ENCODE peak calls at places on chromosomes 16 and 17, in seven cellular contexts. U is Caco-2; C is Calu3; S is CD4-positive, alpha-beta T cell; R is GM10248; N is bronchial epithelial cell; P is endothelial cell. W is an unnamed sample.
A peak's percentile ranks its signal among the peaks of the same experiment; 100 is the strongest.

GRCh38 chr17:72254808-72255449 is 134.1 kb downstream of the SOX9 start:
- DNase-seq in U (no peak), C (no peak), S (no peak), R (no peak), N (peak; percentile 62), P (no peak), W (no peak)

GRCh38 chr16:381788-382717 is at the start of gene PGAP6:
- DNase-seq in U (peak; percentile 80), C (peak; percentile 86), S (no peak), R (peak; percentile 94), N (no peak), P (peak; percentile 62), W (peak; percentile 70)

GRCh38 chr16:83356266-83356665 is 451.5 kb upstream of the HSBP1 start:
- DNase-seq in U (peak; percentile 64), C (peak; percentile 28), S (no peak), R (peak; percentile 37), N (peak; percentile 76), P (peak; percentile 25), W (peak; percentile 35)

GRCh38 chr17:38403491-38403890 is 24.8 kb upstream of the ARHGAP23 start:
- DNase-seq in U (peak; percentile 22), C (no peak), S (no peak), R (no peak), N (peak; percentile 17), P (no peak), W (no peak)

GRCh38 chr16:71626018-71626857 is at the start of gene MARVELD3:
- DNase-seq in U (peak; percentile 99), C (peak; percentile 99), S (peak; percentile 11), R (peak; percentile 64), N (peak; percentile 67), P (peak; percentile 20), W (peak; percentile 50)

GRCh38 chr16:3490911-3491629 is 4.2 kb downstream of the C16orf90 start:
- DNase-seq in U (peak; percentile 40), C (no peak), S (no peak), R (no peak), N (no peak), P (no peak), W (no peak)

GRCh38 chr16:11835891-11836652 is 15.3 kb downstream of the RSL1D1 start:
- DNase-seq in U (no peak), C (no peak), S (no peak), R (no peak), N (peak; percentile 24), P (no peak), W (peak; percentile 9)

GRCh38 chr17:74427048-74427762 is 4.7 kb upstream of the GPRC5C start:
- DNase-seq in U (peak; percentile 64), C (peak; percentile 71), S (no peak), R (no peak), N (peak; percentile 64), P (no peak), W (peak; percentile 57)

GRCh38 chr16:77191259-77191969 is 424 bp downstream of the MON1B start:
- DNase-seq in U (peak; percentile 38), C (no peak), S (peak; percentile 39), R (no peak), N (no peak), P (no peak), W (peak; percentile 29)

GRCh38 chr17:48589831-48590602 is at the start of gene HOXB3:
- DNase-seq in U (peak; percentile 57), C (no peak), S (no peak), R (no peak), N (no peak), P (no peak), W (peak; percentile 80)

GRCh38 chr17:8224891-8225812 is 14.8 kb upstream of the AURKB start:
- DNase-seq in U (no peak), C (no peak), S (no peak), R (no peak), N (no peak), P (no peak), W (no peak)

GRCh38 chr17:59356543-59357218 is 25.2 kb downstream of the YPEL2 start:
- DNase-seq in U (no peak), C (no peak), S (no peak), R (no peak), N (peak; percentile 43), P (no peak), W (no peak)

GRCh38 chr17:50151937-50152547 is 1.6 kb upstream of the PPP1R9B start:
- DNase-seq in U (peak; percentile 95), C (peak; percentile 93), S (no peak), R (peak; percentile 70), N (peak; percentile 83), P (peak; percentile 74), W (peak; percentile 69)

GRCh38 chr16:17744903-17745581 is 274.3 kb upstream of the XYLT1 start:
- DNase-seq in U (no peak), C (no peak), S (no peak), R (no peak), N (no peak), P (no peak), W (peak; percentile 46)

GRCh38 chr16:85390511-85391174 is 222.5 kb upstream of the GSE1 start:
- DNase-seq in U (peak; percentile 95), C (peak; percentile 64), S (no peak), R (no peak), N (peak; percentile 90), P (peak; percentile 3), W (peak; percentile 57)

GRCh38 chr16:67940436-67941089 is 3.4 kb downstream of the LCAT start:
- DNase-seq in U (no peak), C (no peak), S (no peak), R (no peak), N (no peak), P (no peak), W (no peak)

GRCh38 chr16:8886593-8887437 is 4.7 kb downstream of the LITAFD start:
- DNase-seq in U (no peak), C (no peak), S (no peak), R (no peak), N (no peak), P (no peak), W (no peak)

GRCh38 chr16:8882725-8883377 is 700 bp downstream of the LITAFD start:
- DNase-seq in U (no peak), C (no peak), S (no peak), R (no peak), N (no peak), P (no peak), W (no peak)

GRCh38 chr16:8887438-8887765 is 5.3 kb downstream of the LITAFD start:
- DNase-seq in U (no peak), C (no peak), S (no peak), R (no peak), N (no peak), P (no peak), W (no peak)

GRCh38 chr16:8887952-8888560 is 5.9 kb downstream of the LITAFD start:
- DNase-seq in U (no peak), C (no peak), S (no peak), R (no peak), N (no peak), P (no peak), W (no peak)

DNA sequence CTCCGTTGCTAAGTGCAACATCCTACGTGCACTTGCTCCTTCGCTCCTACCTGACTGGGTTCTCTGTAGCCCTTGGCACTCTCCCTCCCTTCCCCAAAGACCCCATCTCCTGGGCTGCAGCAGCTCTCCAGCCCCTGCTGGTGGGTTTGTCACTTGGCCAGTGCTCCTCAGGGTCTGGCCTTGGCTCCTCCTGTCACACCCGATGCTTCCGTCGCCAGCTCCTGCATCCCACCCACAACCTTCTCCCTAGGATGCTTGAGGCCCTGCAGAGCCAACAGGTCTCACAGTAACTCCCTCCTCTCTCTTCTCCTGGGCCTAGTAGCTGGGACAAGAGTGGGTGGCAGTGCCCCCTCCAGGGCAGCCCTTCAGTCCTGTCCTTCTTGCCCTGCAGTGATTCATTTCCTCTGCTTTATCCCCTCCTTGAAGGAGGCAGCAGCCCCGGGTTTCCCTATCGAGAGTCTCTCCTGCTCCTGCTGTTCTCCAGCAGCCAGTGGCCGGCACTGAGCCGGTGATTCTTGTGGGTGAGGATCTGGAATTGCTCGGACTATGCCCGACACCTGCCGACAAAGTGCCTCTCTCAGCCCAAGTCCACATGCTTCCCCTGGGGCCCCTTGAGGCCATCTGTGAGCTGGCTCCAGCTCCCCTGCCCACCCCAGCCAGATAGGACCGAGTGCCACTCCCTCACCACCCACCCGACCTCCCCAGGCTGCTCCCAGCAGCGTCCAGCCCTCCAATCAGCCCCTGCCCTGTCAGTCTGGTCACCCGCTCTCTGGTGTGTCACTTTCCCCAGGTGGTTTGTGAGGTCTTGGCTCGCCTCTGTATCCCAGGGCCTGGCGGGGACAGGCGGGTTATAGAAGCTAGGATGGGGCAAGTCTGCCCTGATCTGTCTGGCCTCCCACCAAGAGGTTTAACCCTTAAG is 3.8 kb downstream of the LITAFD start:
- DNase-seq in U (no peak), C (peak; percentile 36), S (no peak), R (no peak), N (peak; percentile 41), P (no peak), W (no peak)
- TF ChIP-seq CTCF in U (peak; percentile 4), C (peak; percentile 20), S (no peak), R (no peak), N (peak; percentile 9), P (no peak), W (no peak)

DNA sequence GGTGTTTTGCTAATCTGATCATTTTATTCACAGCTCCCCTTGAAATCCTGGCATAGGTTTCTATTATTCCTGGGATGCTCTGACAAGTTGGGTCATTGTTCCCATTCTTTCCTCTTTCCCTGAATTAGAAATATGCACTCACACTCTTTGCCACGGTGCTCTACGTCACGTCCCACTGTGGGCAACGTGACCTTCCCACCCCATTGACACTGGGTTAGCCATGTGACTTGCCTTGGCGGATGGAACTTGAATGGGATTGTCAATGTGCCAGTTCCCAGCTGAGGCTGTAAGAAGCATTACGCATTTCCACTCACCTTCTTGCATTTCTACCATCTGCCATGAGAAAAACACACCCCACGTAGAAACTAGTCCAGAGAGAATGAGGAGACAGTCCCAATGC is 492.4 kb downstream of the SHISA9 start:
- DNase-seq in U (no peak), C (no peak), S (no peak), R (no peak), N (no peak), P (no peak), W (no peak)
- TF ChIP-seq CTCF in U (no peak), C (no peak), S (no peak), R (no peak), N (no peak), P (no peak), W (no peak)

GRCh38 chr17:10314332-10314731 is 58.5 kb downstream of the MYH13 start:
- DNase-seq in U (no peak), C (no peak), S (no peak), R (no peak), N (no peak), P (no peak), W (no peak)

GRCh38 chr17:10318540-10318939 is 54.3 kb downstream of the MYH13 start:
- DNase-seq in U (no peak), C (no peak), S (no peak), R (no peak), N (no peak), P (no peak), W (no peak)

GRCh38 chr17:10313037-10313672 is 59.7 kb downstream of the MYH13 start:
- DNase-seq in U (no peak), C (no peak), S (no peak), R (no peak), N (no peak), P (no peak), W (no peak)

GRCh38 chr17:10316986-10317834 is 55.6 kb downstream of the MYH13 start:
- DNase-seq in U (peak; percentile 21), C (no peak), S (no peak), R (peak; percentile 70), N (no peak), P (peak; percentile 71), W (peak; percentile 65)
- TF ChIP-seq CTCF in U (peak; percentile 14), C (no peak), S (peak; percentile 59), R (peak; percentile 48), N (peak; percentile 16), P (peak; percentile 68), W (peak; percentile 73)

GRCh38 chr17:67347826-67348225 is 18.6 kb downstream of the PSMD12 start:
- DNase-seq in U (no peak), C (no peak), S (no peak), R (no peak), N (no peak), P (no peak), W (no peak)

GRCh38 chr17:67343237-67343636 is 23.1 kb downstream of the PSMD12 start:
- DNase-seq in U (no peak), C (no peak), S (no peak), R (no peak), N (no peak), P (no peak), W (no peak)
- TF ChIP-seq CTCF in U (no peak), C (no peak), S (no peak), R (no peak), N (no peak), P (no peak), W (no peak)